ENCODE peak calls at places on chromosomes 4 and X, in nine cellular contexts. F is endothelial cell, U is MM.1S, Q is astrocyte of the cerebellum, B is AG04449, V is lower leg skin, Z is progenitor cell of endocrine pancreas, P is glutamatergic neuron, L is mammary epithelial cell. E is an unnamed sample.

GRCh38 chr4:107094332-107094731 is 58.2 kb upstream of the DKK2 start:
- DNase-seq in F (no peak), U (peak; percentile 90), Q (no peak), B (no peak), V (no peak), Z (no peak), P (no peak), L (peak; percentile 11), E (peak; percentile 26)

GRCh38 chrX:77776648-77777047 is 9.4 kb downstream of the ATRX start:
- DNase-seq in F (no peak), U (no peak), Q (no peak), B (no peak), V (no peak), Z (no peak), P (no peak), L (no peak), E (no peak)

GRCh38 chr4:38130884-38131283 is 170.7 kb downstream of the PTTG2 start:
- DNase-seq in F (no peak), U (no peak), Q (no peak), B (no peak), V (no peak), Z (no peak), P (no peak), L (no peak), E (no peak)

GRCh38 chr4:143420227-143420626 is 83.6 kb downstream of the GAB1 start:
- DNase-seq in F (no peak), U (peak; percentile 70), Q (no peak), B (no peak), V (no peak), Z (no peak), P (no peak), L (no peak), E (no peak)

GRCh38 chr4:15702941-15703403 is at the start of gene BST1:
- DNase-seq in F (peak; percentile 57), U (no peak), Q (no peak), B (no peak), V (peak; percentile 93), Z (no peak), P (peak; percentile 43), L (peak; percentile 23), E (peak; percentile 61)

GRCh38 chrX:120793098-120793497 is 82.6 kb downstream of the CT47B1 start:
- DNase-seq in F (no peak), U (no peak), Q (no peak), B (no peak), V (no peak), Z (no peak), P (no peak), L (no peak), E (no peak)

GRCh38 chr4:47741200-47741599 is 96.7 kb downstream of the CORIN start:
- DNase-seq in F (no peak), U (no peak), Q (no peak), B (no peak), V (no peak), Z (no peak), P (no peak), L (peak; percentile 71), E (no peak)

GRCh38 chr4:86261634-86262033 is 98.2 kb downstream of the MAPK10 start:
- DNase-seq in F (no peak), U (no peak), Q (peak; percentile 6), B (no peak), V (no peak), Z (no peak), P (no peak), L (no peak), E (no peak)

DNA sequence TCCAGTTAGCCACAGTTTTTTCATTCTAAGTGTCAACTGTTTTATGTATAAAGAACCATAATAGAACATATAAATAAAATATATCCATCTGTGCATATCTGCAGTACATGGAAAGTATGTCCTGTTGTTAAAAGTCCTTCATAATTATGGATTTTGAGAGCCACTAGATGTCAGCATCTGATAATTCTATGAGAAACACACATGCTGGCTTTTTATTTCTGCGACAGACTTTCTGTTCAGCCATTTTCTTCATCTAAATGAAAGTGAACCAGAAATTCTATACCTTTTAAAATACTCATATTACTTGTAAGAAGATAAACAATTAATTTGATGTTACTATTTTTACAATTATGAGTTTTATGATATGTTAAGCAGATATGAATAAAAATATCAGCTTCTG is 251.4 kb downstream of the GPM6A start:
- DNase-seq in F (no peak), U (peak; percentile 77), Q (peak; percentile 66), B (no peak), V (no peak), Z (no peak), P (no peak), L (peak; percentile 2), E (peak; percentile 13)
- TF ChIP-seq CTCF in F (no peak), U (peak; percentile 57), Q (peak; percentile 37), B (no peak), V (no peak), Z (no peak), P (no peak), L (peak; percentile 10), E (peak; percentile 22)

GRCh38 chr4:41727861-41728570 is 20.5 kb downstream of the PHOX2B start:
- DNase-seq in F (no peak), U (no peak), Q (no peak), B (no peak), V (no peak), Z (no peak), P (no peak), L (no peak), E (no peak)

GRCh38 chr4:41723286-41723685 is 25.2 kb downstream of the PHOX2B start:
- DNase-seq in F (no peak), U (no peak), Q (no peak), B (no peak), V (no peak), Z (no peak), P (no peak), L (no peak), E (no peak)

GRCh38 chr4:41722171-41722570 is 26.4 kb downstream of the PHOX2B start:
- DNase-seq in F (no peak), U (no peak), Q (no peak), B (no peak), V (no peak), Z (no peak), P (no peak), L (no peak), E (no peak)

GRCh38 chr4:41728571-41728908 is 20.0 kb downstream of the PHOX2B start:
- DNase-seq in F (no peak), U (no peak), Q (no peak), B (no peak), V (no peak), Z (no peak), P (no peak), L (no peak), E (no peak)

DNA sequence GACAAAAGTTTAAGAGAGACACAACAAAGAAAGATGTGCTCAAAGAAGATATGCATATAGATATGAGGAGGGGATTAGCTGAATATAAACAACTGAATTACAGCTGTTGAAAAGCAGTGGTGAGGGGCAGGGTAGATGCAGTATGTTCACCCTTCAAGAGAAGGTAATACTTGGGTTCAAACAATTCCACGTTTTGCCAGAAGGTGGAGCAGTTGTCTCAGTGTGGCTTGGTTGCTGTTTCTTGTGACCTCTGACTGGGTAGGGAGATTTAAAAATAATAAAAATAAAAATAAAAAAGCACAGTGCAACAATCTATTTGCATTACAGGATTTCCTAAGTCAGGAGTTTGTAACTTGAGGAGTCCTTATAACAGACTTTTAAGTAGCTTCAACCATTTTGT is 23.3 kb downstream of the PHOX2B start:
- DNase-seq in F (no peak), U (no peak), Q (no peak), B (no peak), V (no peak), Z (no peak), P (no peak), L (no peak), E (no peak)
- TF ChIP-seq CTCF in F (peak; percentile 56), U (no peak), Q (no peak), B (no peak), V (no peak), Z (peak; percentile 33), P (peak; percentile 63), L (no peak), E (no peak)

GRCh38 chr4:176053785-176054184 is 11.9 kb upstream of the WDR17 start:
- DNase-seq in F (no peak), U (no peak), Q (no peak), B (no peak), V (no peak), Z (no peak), P (no peak), L (no peak), E (no peak)

GRCh38 chr4:176052744-176053143 is 12.9 kb upstream of the WDR17 start:
- DNase-seq in F (no peak), U (no peak), Q (no peak), B (no peak), V (no peak), Z (no peak), P (no peak), L (no peak), E (peak; percentile 58)

GRCh38 chr4:176054942-176055341 is 10.7 kb upstream of the WDR17 start:
- DNase-seq in F (no peak), U (peak; percentile 13), Q (no peak), B (no peak), V (no peak), Z (no peak), P (no peak), L (no peak), E (peak; percentile 44)
- TF ChIP-seq CTCF in F (no peak), U (peak; percentile 35), Q (no peak), B (no peak), V (no peak), Z (no peak), P (no peak), L (no peak), E (peak; percentile 18)

GRCh38 chrX:43654431-43655150 is 1.5 kb upstream of the MAOA start:
- DNase-seq in F (peak; percentile 80), U (peak; percentile 88), Q (peak; percentile 76), B (no peak), V (peak; percentile 97), Z (peak; percentile 79), P (peak; percentile 87), L (peak; percentile 87), E (peak; percentile 85)
- TF ChIP-seq CTCF in F (no peak), U (peak; percentile 8), Q (peak; percentile 27), B (peak; percentile 20), V (no peak), Z (peak; percentile 46), P (no peak), L (no peak), E (no peak)

GRCh38 chr4:151646322-151646721 is 114.5 kb downstream of the GATB start:
- DNase-seq in F (no peak), U (no peak), Q (no peak), B (no peak), V (no peak), Z (no peak), P (no peak), L (no peak), E (no peak)
- TF ChIP-seq CTCF in F (no peak), U (no peak), Q (no peak), B (no peak), V (no peak), Z (no peak), P (no peak), L (no peak), E (no peak)